ENCODE peak calls at places on chromosomes 2 and 18, in ten cellular contexts. H, P, K, W, U, M, D, N, Z and J are unnamed samples. For H3K36me3, the result is how much of the 10 kb centered on the place peaks cover.

GRCh38 chr2:161876416-161876815 is 197.6 kb downstream of the DPP4 start:
- DNase-seq in H (no peak), P (no peak), K (no peak), W (no peak), U (no peak), M (no peak), D (no peak), N (no peak), Z (no peak), J (no peak)

GRCh38 chr18:12589419-12589818 is 68.5 kb downstream of the SPIRE1 start:
- DNase-seq in H (no peak), P (no peak), K (no peak), W (no peak), U (no peak), M (no peak), D (no peak), N (no peak), Z (no peak), J (no peak)

GRCh38 chr2:128319773-128320608 is 1.3 kb upstream of the HS6ST1 start:
- DNase-seq in H (no peak), P (no peak), K (no peak), W (peak), U (peak), M (no peak), D (no peak), N (peak), Z (no peak), J (no peak)

GRCh38 chr2:213253162-213253561 is 31.1 kb upstream of the SPAG16 start:
- DNase-seq in H (no peak), P (no peak), K (no peak), W (no peak), U (no peak), M (no peak), D (no peak), N (no peak), Z (no peak), J (no peak)

GRCh38 chr18:64100136-64100922 is 48.6 kb downstream of the LINC00305 start:
- DNase-seq in H (no peak), P (no peak), K (no peak), W (no peak), U (no peak), M (no peak), D (no peak), N (no peak), Z (no peak), J (no peak)

GRCh38 chr18:12288406-12288762 is 19.7 kb upstream of the TUBB6 start:
- DNase-seq in H (no peak), P (no peak), K (no peak), W (no peak), U (no peak), M (no peak), D (no peak), N (no peak), Z (no peak), J (no peak)

GRCh38 chr2:85418132-85419008 is at the start of gene SH2D6:
- DNase-seq in H (peak), P (peak), K (peak), W (peak), U (peak), M (peak), D (peak), N (peak), Z (peak), J (peak)

GRCh38 chr2:1766400-1766799 is 22.1 kb upstream of the PXDN start:
- DNase-seq in H (no peak), P (no peak), K (no peak), W (peak), U (no peak), M (no peak), D (peak), N (no peak), Z (no peak), J (no peak)

GRCh38 chr2:77797088-77797487 is 274.9 kb upstream of the LRRTM4 start:
- DNase-seq in H (no peak), P (no peak), K (no peak), W (no peak), U (no peak), M (no peak), D (no peak), N (no peak), Z (no peak), J (no peak)

GRCh38 chr2:238669046-238669445 is 178.8 kb upstream of the TWIST2 start:
- DNase-seq in H (no peak), P (no peak), K (no peak), W (no peak), U (no peak), M (no peak), D (no peak), N (no peak), Z (no peak), J (no peak)

GRCh38 chr18:79416022-79416676 is 20.4 kb downstream of the NFATC1 start:
- DNase-seq in H (no peak), P (no peak), K (no peak), W (no peak), U (no peak), M (no peak), D (no peak), N (no peak), Z (no peak), J (no peak)

GRCh38 chr2:170878505-170878904 is 50.5 kb upstream of the GORASP2 start:
- DNase-seq in H (no peak), P (no peak), K (no peak), W (no peak), U (no peak), M (no peak), D (no peak), N (no peak), Z (no peak), J (no peak)

GRCh38 chr2:174350018-174350417 is 15.3 kb downstream of the SP9 start:
- DNase-seq in H (no peak), P (no peak), K (no peak), W (no peak), U (no peak), M (no peak), D (no peak), N (no peak), Z (no peak), J (no peak)

GRCh38 chr2:176084629-176085119 is 912 bp upstream of the EVX2 start:
- DNase-seq in H (no peak), P (no peak), K (no peak), W (peak), U (no peak), M (no peak), D (no peak), N (no peak), Z (no peak), J (no peak)

GRCh38 chr2:167253025-167253424 is 364.7 kb downstream of the XIRP2 start:
- DNase-seq in H (no peak), P (no peak), K (no peak), W (no peak), U (no peak), M (peak), D (no peak), N (no peak), Z (no peak), J (no peak)

GRCh38 chr18:73739098-73739497 is 408.5 kb downstream of the FBXO15 start:
- DNase-seq in H (no peak), P (no peak), K (no peak), W (no peak), U (no peak), M (no peak), D (no peak), N (no peak), Z (no peak), J (no peak)

GRCh38 chr2:241894681-241895426 is 25.3 kb downstream of the RTP5 start:
- DNase-seq in H (no peak), P (no peak), K (no peak), W (peak), U (peak), M (no peak), D (no peak), N (no peak), Z (peak), J (no peak)

GRCh38 chr2:95274291-95275150 is at the start of gene PROM2:
- DNase-seq in H (no peak), P (no peak), K (no peak), W (peak), U (peak), M (no peak), D (peak), N (peak), Z (no peak), J (no peak)

GRCh38 chr2:203858176-203858575 is 9.4 kb upstream of the CTLA4 start:
- DNase-seq in H (peak), P (no peak), K (no peak), W (no peak), U (no peak), M (no peak), D (no peak), N (no peak), Z (no peak), J (no peak)

GRCh38 chr2:71277536-71278103 is 50.7 kb upstream of the PAIP2B start:
- DNase-seq in H (peak), P (no peak), K (peak), W (peak), U (peak), M (no peak), D (peak), N (no peak), Z (peak), J (no peak)

GRCh38 chr2:107730898-107731297 is 95.8 kb upstream of the RGPD4 start:
- DNase-seq in H (no peak), P (no peak), K (no peak), W (no peak), U (no peak), M (no peak), D (no peak), N (no peak), Z (no peak), J (no peak)

GRCh38 chr18:32386466-32386865 is 84.2 kb downstream of the GAREM1 start:
- DNase-seq in H (no peak), P (no peak), K (no peak), W (no peak), U (no peak), M (no peak), D (no peak), N (no peak), Z (no peak), J (no peak)

GRCh38 chr2:176118606-176119370 is 2.2 kb downstream of the HOXD10 start:
- DNase-seq in H (no peak), P (no peak), K (no peak), W (peak), U (no peak), M (no peak), D (no peak), N (no peak), Z (peak), J (no peak)

GRCh38 chr18:12599543-12599942 is 58.4 kb downstream of the SPIRE1 start:
- DNase-seq in H (no peak), P (no peak), K (no peak), W (no peak), U (no peak), M (no peak), D (peak), N (no peak), Z (no peak), J (no peak)

GRCh38 chr2:127516031-127516430 is 10.3 kb downstream of the IWS1 start:
- DNase-seq in H (no peak), P (no peak), K (peak), W (no peak), U (no peak), M (peak), D (no peak), N (peak), Z (no peak), J (no peak)

GRCh38 chr18:58299936-58300335 is 255.9 kb downstream of the NEDD4L start:
- DNase-seq in H (no peak), P (no peak), K (no peak), W (no peak), U (no peak), M (no peak), D (no peak), N (no peak), Z (no peak), J (no peak)

GRCh38 chr2:22894761-22895160 is 490.2 kb upstream of the KLHL29 start:
- DNase-seq in H (no peak), P (no peak), K (no peak), W (no peak), U (no peak), M (no peak), D (no peak), N (no peak), Z (no peak), J (no peak)

GRCh38 chr2:175854149-175854548 is 147.9 kb downstream of the LNPK start:
- DNase-seq in H (no peak), P (no peak), K (no peak), W (no peak), U (no peak), M (no peak), D (no peak), N (no peak), Z (no peak), J (no peak)

GRCh38 chr2:224847961-224848850 is 132.0 kb upstream of the CCDC195 start:
- DNase-seq in H (no peak), P (no peak), K (peak), W (no peak), U (peak), M (peak), D (no peak), N (peak), Z (peak), J (no peak)

GRCh38 chr18:6811816-6812215 is 82.3 kb downstream of the ARHGAP28 start:
- DNase-seq in H (no peak), P (no peak), K (no peak), W (no peak), U (no peak), M (no peak), D (no peak), N (no peak), Z (no peak), J (no peak)

GRCh38 chr2:20033341-20033740 is 18.1 kb downstream of the LAPTM4A start:
- DNase-seq in H (no peak), P (no peak), K (no peak), W (no peak), U (no peak), M (no peak), D (no peak), N (no peak), Z (no peak), J (no peak)

GRCh38 chr2:20034821-20035220 is 16.6 kb downstream of the LAPTM4A start:
- DNase-seq in H (no peak), P (no peak), K (no peak), W (no peak), U (no peak), M (no peak), D (no peak), N (no peak), Z (no peak), J (no peak)

GRCh38 chr2:20037660-20038059 is 13.8 kb downstream of the LAPTM4A start:
- DNase-seq in H (no peak), P (no peak), K (no peak), W (no peak), U (no peak), M (no peak), D (no peak), N (no peak), Z (no peak), J (no peak)

GRCh38 chr2:20035961-20036666 is 15.3 kb downstream of the LAPTM4A start:
- DNase-seq in H (no peak), P (no peak), K (no peak), W (no peak), U (no peak), M (no peak), D (no peak), N (no peak), Z (no peak), J (no peak)

GRCh38 chr2:20034218-20034617 is 17.2 kb downstream of the LAPTM4A start:
- DNase-seq in H (no peak), P (no peak), K (no peak), W (no peak), U (no peak), M (no peak), D (no peak), N (no peak), Z (no peak), J (no peak)
- H3K36me3 ChIP-seq in H (under half), P (under half), K (under half), W (half or more), U (half or more), M (under half), D (half or more), N (under half), Z (under half), J (half or more)

DNA sequence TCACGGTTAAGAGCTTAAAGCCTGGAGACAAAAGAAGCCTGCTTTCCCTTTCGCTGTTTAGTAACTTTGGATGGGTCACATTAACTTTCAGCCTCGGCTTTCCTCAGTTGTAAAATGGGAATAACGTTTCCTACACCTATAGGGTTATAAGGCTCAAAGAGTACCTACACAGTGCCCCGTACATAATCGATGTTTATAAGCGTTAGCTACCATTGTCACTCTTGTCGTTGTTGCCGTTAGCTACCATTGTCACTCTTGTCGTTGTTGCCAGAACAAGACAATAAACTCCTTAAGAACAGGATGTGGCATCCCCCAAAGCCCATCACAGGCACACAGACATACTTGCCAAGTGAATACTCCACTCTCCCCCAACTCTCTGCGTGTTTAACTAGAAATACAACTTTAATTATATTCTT is 901 bp upstream of the MFSD6 start:
- DNase-seq in H (no peak), P (no peak), K (no peak), W (peak), U (no peak), M (no peak), D (no peak), N (no peak), Z (no peak), J (peak)
- H3K27ac ChIP-seq in H (peak), P (peak), K (peak), W (no peak), U (no peak), M (no peak), D (no peak), N (peak), Z (peak), J (peak)

GRCh38 chr2:46042207-46042637 is 255.0 kb upstream of the EPAS1 start:
- DNase-seq in H (no peak), P (no peak), K (no peak), W (no peak), U (peak), M (no peak), D (no peak), N (no peak), Z (no peak), J (no peak)
- H3K36me3 ChIP-seq in H (under half), P (under half), K (under half), W (under half), U (under half), M (under half), D (under half), N (under half), Z (under half), J (under half)

DNA sequence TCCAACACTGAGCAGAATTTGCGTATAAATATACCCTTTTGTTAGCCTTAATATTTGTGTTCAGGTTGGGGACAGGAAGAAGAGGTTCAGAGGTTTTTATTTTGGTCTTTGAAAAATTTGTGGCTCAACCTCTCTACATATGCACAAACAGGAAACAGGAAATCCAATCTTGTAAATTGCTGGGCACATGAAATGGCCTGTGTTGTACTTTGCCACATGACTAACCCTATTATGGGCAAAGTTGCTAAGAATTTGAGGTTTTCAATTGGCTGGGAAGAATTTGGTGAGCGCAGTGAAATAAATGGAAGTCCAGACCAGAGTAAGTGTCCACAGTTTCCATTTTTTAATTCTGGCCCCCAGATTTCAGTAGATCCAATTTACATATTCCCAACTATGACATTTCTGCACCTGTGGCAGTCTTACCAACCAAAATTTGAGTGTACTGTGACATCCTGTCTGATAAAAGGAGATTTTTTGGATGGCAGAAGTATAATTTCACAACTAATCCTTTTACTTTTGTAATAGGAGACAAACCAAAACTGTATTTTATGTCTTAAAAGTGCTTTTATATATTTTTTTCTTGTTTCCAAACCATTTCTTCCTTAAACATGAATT is 63.6 kb downstream of the COX7A2L start:
- DNase-seq in H (peak), P (no peak), K (no peak), W (no peak), U (no peak), M (no peak), D (no peak), N (no peak), Z (no peak), J (no peak)
- H3K27ac ChIP-seq in H (no peak), P (peak), K (no peak), W (no peak), U (no peak), M (no peak), D (no peak), N (no peak), Z (no peak), J (peak)

DNA sequence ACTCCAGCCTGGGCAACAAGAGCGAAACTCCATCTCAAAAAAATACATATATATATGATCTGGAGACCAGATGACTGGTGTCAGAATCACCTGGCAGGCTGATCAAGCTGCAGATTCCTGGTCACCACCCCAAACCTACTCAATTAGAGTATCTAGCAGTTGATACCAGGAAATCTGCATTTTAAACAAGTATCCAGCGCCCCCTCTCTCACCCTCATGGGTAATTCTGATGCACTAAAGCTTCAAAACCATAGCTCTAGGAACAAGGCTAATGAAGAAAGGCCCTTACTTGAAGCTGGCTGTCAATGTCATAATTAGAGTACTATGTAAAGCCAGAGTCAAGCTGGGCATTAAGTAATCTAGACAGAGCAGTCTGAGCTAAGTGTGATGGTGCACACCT is 25.0 kb upstream of the PCBP1 start:
- DNase-seq in H (no peak), P (no peak), K (no peak), W (no peak), U (no peak), M (no peak), D (no peak), N (no peak), Z (no peak), J (no peak)
- H3K36me3 ChIP-seq in H (under half), P (under half), K (under half), W (half or more), U (under half), M (under half), D (under half), N (under half), Z (under half), J (under half)

GRCh38 chr18:35456181-35456850 is 41.4 kb downstream of the INO80C start:
- DNase-seq in H (no peak), P (no peak), K (no peak), W (no peak), U (no peak), M (peak), D (peak), N (no peak), Z (peak), J (no peak)

GRCh38 chr18:35457140-35457704 is 40.5 kb downstream of the INO80C start:
- DNase-seq in H (no peak), P (no peak), K (no peak), W (no peak), U (no peak), M (no peak), D (peak), N (no peak), Z (no peak), J (no peak)

GRCh38 chr18:35459997-35460396 is 37.8 kb downstream of the INO80C start:
- DNase-seq in H (no peak), P (no peak), K (no peak), W (no peak), U (no peak), M (no peak), D (no peak), N (no peak), Z (no peak), J (no peak)

GRCh38 chr18:35458677-35459441 is 38.9 kb downstream of the INO80C start:
- DNase-seq in H (no peak), P (no peak), K (no peak), W (peak), U (peak), M (peak), D (peak), N (no peak), Z (peak), J (no peak)

GRCh38 chr18:35458271-35458670 is 39.5 kb downstream of the INO80C start:
- DNase-seq in H (no peak), P (no peak), K (no peak), W (no peak), U (no peak), M (no peak), D (peak), N (no peak), Z (no peak), J (no peak)
- H3K27ac ChIP-seq in H (no peak), P (no peak), K (no peak), W (no peak), U (peak), M (no peak), D (peak), N (peak), Z (no peak), J (no peak)

DNA sequence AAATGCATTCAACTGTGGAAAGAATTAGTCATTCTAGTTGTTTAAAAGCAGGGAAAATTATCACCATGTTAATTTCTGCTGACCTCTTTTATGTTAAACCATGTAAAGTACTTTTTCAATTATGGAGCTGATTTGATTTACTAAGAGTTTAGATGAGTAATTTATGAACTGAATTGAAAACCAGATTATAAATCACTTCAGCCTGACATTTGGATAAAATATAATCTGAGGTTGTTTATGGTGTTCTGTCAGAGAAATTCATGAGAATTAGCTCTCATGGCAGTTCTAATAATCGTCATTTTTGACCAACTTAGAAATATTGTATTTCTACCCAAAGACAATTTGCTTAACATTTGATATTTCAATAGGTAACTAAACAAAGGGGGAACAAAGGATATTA is 11.7 kb downstream of the ITGA4 start:
- DNase-seq in H (no peak), P (no peak), K (no peak), W (no peak), U (no peak), M (no peak), D (no peak), N (no peak), Z (no peak), J (no peak)
- H3K36me3 ChIP-seq in H (under half), P (under half), K (under half), W (under half), U (under half), M (under half), D (under half), N (under half), Z (under half), J (under half)